ENCODE peak calls at places on chromosomes 16 and 17, in six cellular contexts. P, H, Q, R, D and E are unnamed samples.

GRCh38 chr17:6755281-6755680 is 565 bp upstream of the XAF1 start:
- DNase-seq in P (no peak), H (peak; percentile 61), Q (no peak), R (peak; percentile 87), D (peak; percentile 34), E (peak; percentile 61)

GRCh38 chr16:83996481-83997252 is 28.6 kb downstream of the NECAB2 start:
- DNase-seq in P (no peak), H (no peak), Q (no peak), R (no peak), D (no peak), E (no peak)

GRCh38 chr17:43536236-43537088 is 9.7 kb downstream of the ETV4 start:
- DNase-seq in P (no peak), H (no peak), Q (no peak), R (peak; percentile 76), D (peak; percentile 57), E (peak; percentile 76)

GRCh38 chr16:65061935-65062334 is 59.9 kb downstream of the CDH11 start:
- DNase-seq in P (no peak), H (no peak), Q (no peak), R (no peak), D (no peak), E (peak; percentile 39)

GRCh38 chr17:4641297-4642195 is at the start of gene ALOX15:
- DNase-seq in P (no peak), H (no peak), Q (no peak), R (no peak), D (no peak), E (no peak)

GRCh38 chr16:70704586-70704985 is 18.7 kb upstream of the MTSS2 start:
- DNase-seq in P (no peak), H (no peak), Q (no peak), R (no peak), D (peak; percentile 56), E (no peak)

GRCh38 chr17:42660692-42661345 is 1.7 kb downstream of the TUBG2 start:
- DNase-seq in P (no peak), H (peak; percentile 80), Q (no peak), R (peak; percentile 57), D (peak; percentile 74), E (peak; percentile 56)

GRCh38 chr17:82107341-82107860 is 9.4 kb upstream of the FASN start:
- DNase-seq in P (no peak), H (peak; percentile 16), Q (no peak), R (no peak), D (no peak), E (no peak)

GRCh38 chr17:39699818-39700147 is at the start of gene ERBB2:
- DNase-seq in P (no peak), H (peak; percentile 75), Q (no peak), R (peak; percentile 82), D (peak; percentile 76), E (peak; percentile 79)

GRCh38 chr17:42249681-42250446 is 26.3 kb downstream of the STAT5B start:
- DNase-seq in P (no peak), H (no peak), Q (no peak), R (no peak), D (no peak), E (no peak)

GRCh38 chr17:65364408-65364807 is 197.0 kb downstream of the AXIN2 start:
- DNase-seq in P (no peak), H (no peak), Q (no peak), R (no peak), D (no peak), E (no peak)

GRCh38 chr16:66519974-66520373 is 29.9 kb downstream of the TK2 start:
- DNase-seq in P (no peak), H (no peak), Q (no peak), R (no peak), D (no peak), E (no peak)

GRCh38 chr16:73285336-73285735 is 237.4 kb upstream of the ZFHX3 start:
- DNase-seq in P (no peak), H (no peak), Q (no peak), R (no peak), D (no peak), E (no peak)

GRCh38 chr16:3553138-3553923 is 23.9 kb downstream of the NLRC3 start:
- DNase-seq in P (no peak), H (no peak), Q (no peak), R (no peak), D (no peak), E (no peak)

GRCh38 chr16:12420661-12421209 is 383.0 kb downstream of the CPPED1 start:
- DNase-seq in P (no peak), H (no peak), Q (no peak), R (no peak), D (no peak), E (no peak)

GRCh38 chr17:13626703-13627102 is 25.0 kb upstream of the HS3ST3A1 start:
- DNase-seq in P (no peak), H (no peak), Q (no peak), R (peak; percentile 36), D (peak; percentile 70), E (peak; percentile 19)

GRCh38 chr17:72118588-72119279 is 2.1 kb upstream of the SOX9 start:
- DNase-seq in P (no peak), H (no peak), Q (no peak), R (peak; percentile 93), D (peak; percentile 73), E (peak; percentile 91)

GRCh38 chr17:2264023-2264860 is 39.3 kb downstream of the SMG6 start:
- DNase-seq in P (no peak), H (peak; percentile 45), Q (no peak), R (peak; percentile 58), D (no peak), E (peak; percentile 33)

GRCh38 chr17:2263183-2263954 is 40.2 kb downstream of the SMG6 start:
- DNase-seq in P (no peak), H (peak; percentile 42), Q (no peak), R (no peak), D (no peak), E (peak; percentile 35)

GRCh38 chr17:2266045-2266864 is 37.3 kb downstream of the SMG6 start:
- DNase-seq in P (peak; percentile 21), H (no peak), Q (no peak), R (no peak), D (no peak), E (no peak)

GRCh38 chr17:2267354-2267753 is 36.2 kb downstream of the SMG6 start:
- DNase-seq in P (no peak), H (no peak), Q (no peak), R (peak; percentile 35), D (no peak), E (no peak)

DNA sequence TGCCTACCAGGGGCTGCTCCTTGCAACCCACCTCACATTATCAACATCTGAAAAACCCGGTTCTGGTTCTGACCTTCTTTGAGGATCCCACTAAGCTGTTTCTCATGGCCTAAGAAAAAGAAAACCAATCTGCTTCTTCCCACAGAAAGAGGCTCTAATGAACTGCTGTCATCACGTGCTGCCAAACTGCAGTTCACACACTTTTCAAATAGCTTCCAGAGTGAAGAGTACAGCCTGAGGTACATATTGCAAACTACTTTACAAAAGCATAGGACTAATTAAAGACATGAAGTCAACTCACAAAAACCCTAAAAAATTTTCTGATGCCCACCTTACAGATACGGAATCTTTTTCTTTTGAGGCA is 36.7 kb downstream of the SMG6 start:
- DNase-seq in P (no peak), H (no peak), Q (no peak), R (no peak), D (no peak), E (no peak)
- H3K4me3 ChIP-seq in P (no peak overlapping the region), H (no peak overlapping the region), Q (no peak overlapping the region), R (no peak overlapping the region), D (no peak overlapping the region), E (no peak overlapping the region)

DNA sequence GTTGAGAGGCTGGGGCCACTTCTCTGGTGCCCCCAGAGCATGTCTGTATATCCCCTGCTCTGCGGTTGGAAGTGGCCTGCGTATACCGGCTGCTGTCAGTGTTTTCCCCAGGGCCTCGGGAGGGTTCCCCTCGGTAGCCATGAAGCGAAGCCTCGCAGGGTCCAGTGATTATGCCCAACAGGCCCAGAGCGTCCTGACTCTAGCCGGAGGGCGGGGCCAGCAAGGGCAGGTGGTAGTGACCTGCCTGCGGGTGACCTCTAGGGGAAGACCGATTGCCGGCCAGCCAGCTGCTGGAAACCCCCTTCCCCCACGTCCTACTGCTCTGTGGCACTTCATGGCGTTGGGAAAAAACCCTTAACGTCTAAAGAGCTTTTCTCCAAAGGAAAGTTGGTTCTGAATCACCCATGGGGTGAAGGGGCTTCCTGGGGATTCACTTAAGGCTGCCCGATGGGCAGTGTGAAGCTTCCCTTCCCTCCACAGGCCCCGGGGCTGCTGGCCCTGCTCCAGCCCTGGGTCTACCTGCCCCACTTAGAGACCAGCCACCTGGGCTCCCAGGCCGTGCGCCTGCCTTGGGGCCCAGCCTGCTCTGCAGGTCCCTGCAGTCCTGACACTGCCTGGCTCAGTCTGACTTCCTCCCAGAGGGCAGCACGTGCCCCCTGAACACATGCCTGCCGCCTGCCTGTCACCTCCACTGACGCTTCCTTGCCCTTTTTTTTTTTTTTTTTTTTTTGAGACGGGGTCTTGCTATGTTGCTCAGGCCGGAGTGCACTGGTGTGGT is 72.8 kb downstream of the SOCS1 start:
- DNase-seq in P (no peak), H (no peak), Q (no peak), R (no peak), D (no peak), E (no peak)
- TF ChIP-seq CTCF in P (no peak), H (no peak), Q (no peak), R (no peak), D (no peak), E (no peak)

DNA sequence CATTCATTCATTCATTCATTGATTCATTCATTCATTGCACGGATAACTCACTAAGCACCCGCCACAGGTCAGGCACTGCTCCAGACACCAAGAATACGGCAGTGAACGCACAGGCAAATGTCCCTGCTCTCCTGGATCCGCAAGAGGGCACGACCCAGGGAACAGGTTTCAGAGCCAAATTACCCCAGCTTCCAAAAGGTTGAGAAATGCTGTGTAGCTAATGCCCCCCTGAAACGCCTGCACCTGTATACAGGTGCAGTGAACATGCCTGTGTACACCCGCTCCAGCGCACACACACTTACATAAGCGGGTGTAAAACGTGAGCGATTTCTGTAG is 9.6 kb upstream of the UBE2I start:
- DNase-seq in P (no peak), H (no peak), Q (no peak), R (no peak), D (no peak), E (no peak)
- H3K4me3 ChIP-seq in P (no peak overlapping the region), H (no peak overlapping the region), Q (no peak overlapping the region), R (no peak overlapping the region), D (no peak overlapping the region), E (no peak overlapping the region)

DNA sequence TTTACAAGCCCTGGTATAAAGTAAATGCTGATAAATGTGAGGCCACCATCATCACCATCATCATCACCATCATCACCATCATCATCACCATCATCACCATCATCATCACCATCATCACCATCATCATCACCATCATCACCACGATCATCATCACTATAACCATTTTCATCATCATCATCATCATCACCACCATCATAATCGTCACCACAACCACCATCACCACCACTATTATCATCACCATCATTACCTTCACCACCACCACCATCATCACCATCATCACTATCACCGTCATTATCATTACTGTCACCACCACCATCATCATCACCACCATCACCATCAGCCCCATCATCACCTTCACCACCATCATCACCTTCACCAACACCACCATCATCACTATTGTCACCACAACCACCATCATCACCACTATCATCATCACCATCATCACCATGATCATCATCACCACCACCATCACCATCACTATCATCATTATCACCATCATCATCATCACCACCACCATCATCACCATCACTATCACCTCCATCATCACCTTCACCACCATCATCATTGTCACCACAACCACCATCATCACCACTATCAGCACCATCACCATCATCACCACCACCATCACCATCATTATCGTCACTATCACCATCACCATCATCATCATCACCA is 16.6 kb upstream of the ZNF469 start:
- DNase-seq in P (no peak), H (no peak), Q (no peak), R (no peak), D (no peak), E (no peak)
- TF ChIP-seq CTCF in P (no peak), H (no peak), Q (no peak), R (no peak), D (no peak), E (no peak)